ENCODE peak calls at places on chromosomes 12 and 14, in four cellular contexts. U is tibial nerve, X is left lung, Q is kidney epithelial cell. C is an unnamed sample.

GRCh38 chr12:89299951-89300350 is 52.4 kb downstream of the DUSP6 start:
- DNase-seq in X (no peak), Q (no peak), U (no peak), C (no peak)

GRCh38 chr14:43479751-43480150 is 1027.3 kb downstream of the FSCB start:
- DNase-seq in X (no peak), Q (no peak), U (no peak), C (no peak)

GRCh38 chr12:109553929-109554500 is 19.3 kb downstream of the MMAB start:
- DNase-seq in U (no peak), X (no peak), Q (no peak), C (no peak)

GRCh38 chr12:107131832-107132616 is 38.7 kb upstream of the CRY1 start:
- DNase-seq in Q (peak; percentile 16), U (no peak), X (no peak), C (no peak)

GRCh38 chr14:105332352-105332874 is 17.9 kb downstream of the PACS2 start:
- DNase-seq in X (no peak), U (no peak), Q (no peak), C (no peak)

GRCh38 chr14:69573841-69574265 is 818 bp downstream of the CCDC177 start:
- DNase-seq in U (no peak), Q (no peak), X (no peak), C (no peak)

GRCh38 chr12:122327494-122328385 is 61.4 kb upstream of the VPS33A start:
- DNase-seq in U (no peak), X (no peak), Q (no peak), C (no peak)

GRCh38 chr12:8681129-8681902 is 16.5 kb upstream of the RIMKLB start:
- DNase-seq in Q (no peak), X (no peak), U (no peak), C (no peak)

GRCh38 chr14:89918721-89919120 is 35.8 kb downstream of the EFCAB11 start:
- DNase-seq in X (no peak), U (no peak), Q (no peak), C (no peak)

GRCh38 chr14:50357124-50357523 is 39.6 kb downstream of the CDKL1 start:
- DNase-seq in U (no peak), X (no peak), Q (no peak), C (no peak)

GRCh38 chr12:97912943-97913342 is 450.3 kb downstream of the RMST start:
- DNase-seq in X (no peak), Q (no peak), U (peak; percentile 20), C (no peak)

GRCh38 chr12:89247962-89248361 is 104.3 kb downstream of the DUSP6 start:
- DNase-seq in U (no peak), Q (no peak), X (no peak), C (no peak)

GRCh38 chr14:80215081-80215480 is 3.8 kb upstream of the DIO2 start:
- DNase-seq in Q (no peak), X (no peak), U (no peak), C (no peak)

DNA sequence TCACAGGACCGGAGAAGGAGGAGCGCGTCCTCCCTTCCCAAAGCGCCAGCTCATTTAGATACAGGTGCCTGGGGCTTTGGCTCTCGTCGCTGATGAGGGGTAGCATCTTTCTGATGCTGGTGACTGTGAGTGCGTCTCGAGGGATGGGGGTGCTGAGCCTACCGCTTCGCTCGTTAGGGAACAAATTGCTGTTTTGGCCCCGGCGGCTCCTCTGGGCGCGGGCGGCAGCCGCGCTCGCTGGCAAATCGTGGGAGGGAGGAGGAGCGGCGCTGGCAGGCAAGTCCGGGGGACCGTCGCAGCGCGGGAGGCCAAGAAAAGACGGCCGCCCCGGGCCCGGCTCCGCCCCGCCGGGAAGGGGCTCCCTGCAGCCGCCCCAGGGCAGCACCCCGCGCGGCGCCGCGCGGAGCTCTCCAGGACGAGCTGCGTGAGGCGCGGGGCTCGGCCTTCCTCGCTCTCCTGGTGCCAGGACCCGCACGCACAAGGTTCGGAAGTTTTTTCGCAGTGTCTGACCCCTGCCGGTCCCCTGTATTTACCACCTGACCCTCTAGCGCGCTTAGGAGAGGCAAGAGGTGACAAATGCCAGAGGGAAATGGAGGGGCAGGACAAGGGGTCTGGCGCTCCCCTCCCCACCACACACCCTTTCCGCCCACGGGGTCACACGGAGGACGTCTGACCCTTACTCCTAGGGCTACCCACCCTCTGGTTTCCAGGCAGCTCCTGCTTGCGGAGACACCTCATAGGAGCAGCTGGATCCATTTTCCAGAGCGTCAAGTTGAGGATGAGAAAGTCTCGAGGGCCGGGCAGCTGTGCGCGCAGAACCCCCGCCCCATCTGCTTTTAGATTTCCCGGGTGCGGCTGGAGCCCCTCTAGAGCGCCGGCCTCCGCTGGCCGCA is 875 bp upstream of the KCNH3 start:
- DNase-seq in X (no peak), U (no peak), Q (no peak), C (no peak)
- TF ChIP-seq CTCF in X (no peak), U (no peak), Q (no peak), C (no peak)

GRCh38 chr14:74238974-74239847 is at the start of gene VSX2:
- DNase-seq in X (no peak), U (no peak), Q (no peak), C (no peak)
- H3K4me3 ChIP-seq in X (no peak within 1 kb of the TSS), U (no peak within 1 kb of the TSS), Q (no peak within 1 kb of the TSS), C (no peak within 1 kb of the TSS)

DNA sequence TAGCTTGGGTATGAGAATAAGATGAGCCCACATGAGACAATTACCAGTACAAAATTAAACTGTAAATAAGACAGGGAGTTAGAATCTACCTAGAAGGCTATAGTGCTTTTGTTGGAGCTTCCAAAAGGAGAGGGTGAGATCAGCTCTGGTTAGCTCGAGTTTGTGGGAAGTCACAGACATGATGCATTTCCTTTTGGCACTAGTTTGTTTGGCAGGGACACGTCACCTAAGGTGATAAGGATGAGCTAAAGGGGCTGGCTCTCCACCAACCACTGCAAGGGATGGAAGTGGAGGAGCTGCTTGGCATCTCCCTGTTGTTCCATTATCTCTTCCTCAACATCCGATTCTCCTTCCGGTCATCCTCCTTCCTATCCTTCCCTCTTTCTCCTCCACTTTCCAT is 48.6 kb upstream of the CPM start:
- DNase-seq in Q (no peak), X (no peak), U (no peak), C (no peak)
- TF ChIP-seq CTCF in Q (no peak), X (no peak), U (no peak), C (no peak)

DNA sequence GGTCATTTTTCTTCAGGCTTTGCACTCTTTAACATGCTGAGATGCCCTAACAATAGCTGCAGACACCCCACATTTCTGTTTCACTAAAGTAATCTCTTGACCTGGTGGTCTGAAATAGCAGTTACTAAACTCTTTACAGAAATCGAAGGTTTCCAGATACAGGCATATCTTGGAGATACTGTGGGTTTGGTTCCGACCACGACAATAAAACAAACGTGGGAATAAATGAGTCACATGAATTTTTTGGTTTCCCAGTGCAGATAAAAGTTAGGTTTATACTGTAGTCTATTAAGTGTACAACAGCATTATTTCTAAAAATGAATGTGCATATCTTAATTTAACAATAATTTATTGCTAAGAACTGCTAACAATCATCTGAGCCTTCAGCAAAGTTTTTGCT is 208.7 kb downstream of the EGLN3 start:
- DNase-seq in X (no peak), Q (no peak), U (no peak), C (no peak)
- H3K4me3 ChIP-seq in X (no peak overlapping the region), Q (no peak overlapping the region), U (no peak overlapping the region), C (no peak overlapping the region)

DNA sequence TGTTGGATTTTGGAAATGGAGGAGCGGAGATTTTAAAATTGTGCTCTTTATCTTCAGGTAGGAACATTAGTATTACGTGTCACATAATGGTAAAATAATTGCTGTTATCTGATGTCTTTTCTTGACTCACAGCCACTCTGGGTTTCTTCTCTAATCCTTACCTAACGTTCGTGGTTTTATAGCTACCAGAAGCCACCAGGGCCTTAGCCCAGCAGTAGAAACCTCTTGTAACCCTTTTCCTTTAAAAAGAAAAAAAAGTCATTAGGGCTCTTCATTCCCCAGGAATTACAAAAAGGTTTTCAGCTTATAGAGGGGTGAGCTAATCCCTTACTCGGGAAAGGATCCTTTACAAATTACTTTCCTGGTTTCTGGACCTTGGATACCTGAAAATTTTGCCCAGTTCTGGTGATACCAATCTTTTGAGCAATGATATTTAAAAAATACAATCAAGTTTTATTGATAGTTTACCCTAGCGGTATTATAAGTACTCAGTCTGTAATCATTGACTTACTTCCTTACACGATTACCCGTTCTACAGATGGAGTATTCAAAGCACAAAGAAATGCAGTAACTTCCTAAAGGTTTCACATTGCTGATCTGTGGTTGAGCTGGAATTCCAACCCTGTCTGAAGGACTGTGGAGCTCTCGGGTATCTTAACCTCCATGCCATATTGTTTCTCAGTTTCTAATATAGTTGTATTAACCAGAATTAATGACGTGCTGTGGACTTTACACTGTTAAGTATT is 1.6 kb downstream of the GABARAPL1 start:
- DNase-seq in X (no peak), U (no peak), Q (no peak), C (peak; percentile 43)
- TF ChIP-seq CTCF in X (no peak), U (no peak), Q (no peak), C (no peak)

GRCh38 chr12:2347844-2348476 is 295.2 kb downstream of the CACNA1C start:
- DNase-seq in U (no peak), X (no peak), Q (no peak), C (no peak)
- H3K4me3 ChIP-seq in U (no peak overlapping the region), X (no peak overlapping the region), Q (no peak overlapping the region), C (no peak overlapping the region)

DNA sequence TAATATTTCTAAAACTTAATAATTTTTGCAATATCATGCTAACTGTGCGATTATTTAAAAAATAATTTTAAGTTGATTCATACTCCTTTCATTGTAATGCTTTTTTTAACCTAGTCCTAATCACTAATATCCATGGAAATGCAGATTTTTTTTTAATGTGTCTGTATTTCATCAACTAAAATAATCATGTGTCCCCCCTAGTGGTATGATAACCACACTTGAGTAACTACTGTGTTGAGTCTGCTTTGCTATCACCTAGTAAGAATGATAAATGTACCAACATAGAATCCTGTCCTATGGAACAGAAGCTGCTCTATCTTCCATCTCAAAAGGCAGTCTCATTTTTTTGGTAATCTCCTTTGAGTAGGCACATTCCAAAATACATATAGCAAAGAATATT is 19.1 kb upstream of the SYNE2 start:
- DNase-seq in Q (no peak), X (no peak), U (no peak), C (no peak)
- TF ChIP-seq CTCF in Q (no peak), X (no peak), U (no peak), C (no peak)

GRCh38 chr14:93207468-93208308 is 632 bp downstream of the UBR7 start:
- DNase-seq in X (no peak), Q (no peak), U (peak; percentile 18), C (no peak)
- H3K4me3 ChIP-seq in X (peak overlapping the region; percentile 67), Q (peak overlapping the region; percentile 83), U (peak overlapping the region; percentile 46), C (peak overlapping the region; percentile 71)

C was measured in retinal pigment epithelial cell.